ENCODE peak calls at places on chromosome 19, in nine cellular contexts. A is nephron progenitor cell; U is NCI-H2029 treated with DMSO at 0.1 percent for 48 hours; N is heart right ventricle; G is activated T-helper 1 cell treated with Interleukin-2 at 50 U/mL for 16 hours; D is neuronal stem cell; V is stimulated activated CD8-positive, alpha-beta memory T cell treated with anti-CD3 and anti-CD28 coated beads, Interleukin-12 subunit alpha, Interleukin-12 subunit beta, amount 100 ng/mL, for 4 hours; F is brain pericyte; E is retina. R is an unnamed sample.

GRCh38 chr19:27774337-27774736 is 1438.6 kb downstream of the UQCRFS1 start:
- DNase-seq in A (no peak), U (no peak), N (no peak), G (no peak), D (no peak), V (no peak), F (no peak), E (no peak), R (no peak)

GRCh38 chr19:4722671-4723464 is 774 bp downstream of the DPP9 start:
- DNase-seq in A (peak; percentile 35), U (no peak), N (peak; percentile 41), G (no peak), D (no peak), V (no peak), F (no peak), E (no peak), R (no peak)

GRCh38 chr19:3721131-3721899 is 13.1 kb downstream of the TJP3 start:
- DNase-seq in A (peak; percentile 96), U (peak; percentile 88), N (peak; percentile 78), G (peak; percentile 81), D (peak; percentile 95), V (peak; percentile 71), F (peak; percentile 65), E (peak; percentile 89), R (peak; percentile 77)

GRCh38 chr19:13181747-13182388 is 31.7 kb downstream of the IER2 start:
- DNase-seq in A (no peak), U (no peak), N (peak; percentile 86), G (no peak), D (no peak), V (peak; percentile 46), F (no peak), E (peak; percentile 54), R (peak; percentile 36)

GRCh38 chr19:46000497-46001246 is 5.4 kb downstream of the CCDC61 start:
- DNase-seq in A (peak; percentile 52), U (no peak), N (no peak), G (peak; percentile 55), D (peak; percentile 40), V (peak; percentile 63), F (no peak), E (peak; percentile 31), R (peak; percentile 34)

GRCh38 chr19:44909775-44910174 is 4.2 kb downstream of the APOE start:
- DNase-seq in A (no peak), U (no peak), N (no peak), G (no peak), D (no peak), V (no peak), F (no peak), E (no peak), R (no peak)

GRCh38 chr19:2168619-2169424 is 5.1 kb downstream of the DOT1L start:
- DNase-seq in A (peak; percentile 79), U (peak; percentile 52), N (peak; percentile 96), G (no peak), D (peak; percentile 88), V (peak; percentile 83), F (peak; percentile 80), E (peak; percentile 66), R (no peak)

GRCh38 chr19:9531933-9532332 is 6.5 kb downstream of the ZNF426 start:
- DNase-seq in A (no peak), U (no peak), N (no peak), G (no peak), D (no peak), V (no peak), F (no peak), E (no peak), R (no peak)

GRCh38 chr19:38949580-38950367 is 19.0 kb downstream of the MRPS12 start:
- DNase-seq in A (peak; percentile 98), U (peak; percentile 57), N (peak; percentile 87), G (peak; percentile 58), D (peak; percentile 80), V (peak; percentile 72), F (no peak), E (peak; percentile 83), R (peak; percentile 60)

GRCh38 chr19:28023064-28023463 is 1189.9 kb downstream of the UQCRFS1 start:
- DNase-seq in A (no peak), U (no peak), N (no peak), G (no peak), D (no peak), V (no peak), F (no peak), E (no peak), R (no peak)

GRCh38 chr19:49125025-49125731 is 5.8 kb downstream of the PPFIA3 start:
- DNase-seq in A (peak; percentile 33), U (no peak), N (no peak), G (no peak), D (no peak), V (no peak), F (no peak), E (peak; percentile 30), R (no peak)

GRCh38 chr19:30719991-30720329 is 347.8 kb downstream of the ZNF536 start:
- DNase-seq in A (no peak), U (no peak), N (peak; percentile 17), G (no peak), D (no peak), V (no peak), F (no peak), E (no peak), R (no peak)

GRCh38 chr19:51772977-51773376 is 12.0 kb downstream of the FPR2 start:
- DNase-seq in A (no peak), U (no peak), N (no peak), G (no peak), D (no peak), V (no peak), F (no peak), E (no peak), R (no peak)

GRCh38 chr19:48780684-48781391 is 25.5 kb downstream of the FGF21 start:
- DNase-seq in A (no peak), U (no peak), N (no peak), G (no peak), D (no peak), V (no peak), F (no peak), E (peak; percentile 28), R (no peak)

GRCh38 chr19:47615714-47616113 is 6.8 kb downstream of the BICRA start:
- DNase-seq in A (no peak), U (no peak), N (no peak), G (no peak), D (no peak), V (no peak), F (no peak), E (no peak), R (no peak)

GRCh38 chr19:43489979-43490599 is 14.5 kb downstream of the PHLDB3 start:
- DNase-seq in A (no peak), U (no peak), N (no peak), G (no peak), D (no peak), V (no peak), F (no peak), E (no peak), R (no peak)

GRCh38 chr19:15702590-15702930 is 25.3 kb upstream of the OR10H2 start:
- DNase-seq in A (no peak), U (peak; percentile 94), N (peak; percentile 83), G (no peak), D (no peak), V (no peak), F (no peak), E (peak; percentile 2), R (no peak)

GRCh38 chr19:38665950-38666661 is 18.7 kb downstream of the ACTN4 start:
- DNase-seq in A (peak; percentile 64), U (no peak), N (peak; percentile 86), G (no peak), D (peak; percentile 90), V (no peak), F (no peak), E (peak; percentile 52), R (no peak)

GRCh38 chr19:35216833-35217707 is 11.5 kb downstream of the FAM187B start:
- DNase-seq in A (no peak), U (no peak), N (peak; percentile 49), G (no peak), D (no peak), V (no peak), F (no peak), E (no peak), R (no peak)

GRCh38 chr19:57803594-57804325 is 11.0 kb downstream of the ZNF552 start:
- DNase-seq in A (peak; percentile 66), U (peak; percentile 76), N (no peak), G (no peak), D (peak; percentile 91), V (no peak), F (no peak), E (peak; percentile 83), R (no peak)

GRCh38 chr19:1222394-1222793 is 15.4 kb downstream of the CBARP start:
- DNase-seq in A (no peak), U (no peak), N (no peak), G (no peak), D (no peak), V (no peak), F (no peak), E (no peak), R (no peak)

GRCh38 chr19:56687036-56687435 is 15.5 kb upstream of the ZNF835 start:
- DNase-seq in A (no peak), U (no peak), N (no peak), G (no peak), D (no peak), V (no peak), F (no peak), E (no peak), R (no peak)

GRCh38 chr19:8084152-8084551 is 31.6 kb downstream of the CCL25 start:
- DNase-seq in A (no peak), U (no peak), N (no peak), G (no peak), D (no peak), V (no peak), F (no peak), E (no peak), R (no peak)

GRCh38 chr19:54534156-54534555 is 31.5 kb downstream of the LAIR2 start:
- DNase-seq in A (no peak), U (no peak), N (no peak), G (no peak), D (no peak), V (no peak), F (no peak), E (no peak), R (no peak)

GRCh38 chr19:45668342-45668871 is 386 bp downstream of the GIPR start:
- DNase-seq in A (no peak), U (no peak), N (no peak), G (no peak), D (no peak), V (peak; percentile 44), F (no peak), E (no peak), R (peak; percentile 17)

GRCh38 chr19:29660835-29661234 is 4.4 kb upstream of the PLEKHF1 start:
- DNase-seq in A (no peak), U (no peak), N (no peak), G (no peak), D (no peak), V (no peak), F (no peak), E (no peak), R (no peak)

GRCh38 chr19:11624064-11624463 is 26.8 kb downstream of the ZNF627 start:
- DNase-seq in A (no peak), U (no peak), N (no peak), G (no peak), D (no peak), V (no peak), F (no peak), E (no peak), R (no peak)

GRCh38 chr19:32919365-32919764 is 49.8 kb upstream of the SLC7A9 start:
- DNase-seq in A (no peak), U (no peak), N (no peak), G (no peak), D (no peak), V (no peak), F (no peak), E (no peak), R (no peak)

GRCh38 chr19:10009269-10009665 is 1.0 kb downstream of the COL5A3 start:
- DNase-seq in A (peak; percentile 92), U (no peak), N (peak; percentile 84), G (peak; percentile 3), D (peak; percentile 70), V (peak; percentile 21), F (peak; percentile 90), E (no peak), R (peak; percentile 29)

GRCh38 chr19:13208131-13208963 is 58.1 kb downstream of the IER2 start:
- DNase-seq in A (peak; percentile 40), U (no peak), N (peak; percentile 80), G (peak; percentile 15), D (no peak), V (peak; percentile 24), F (peak; percentile 32), E (no peak), R (no peak)

GRCh38 chr19:14053500-14053899 is 8.4 kb downstream of the PALM3 start:
- DNase-seq in A (no peak), U (no peak), N (no peak), G (no peak), D (no peak), V (no peak), F (no peak), E (no peak), R (no peak)